ENCODE peak calls at places on chromosomes 11 and 22, in seven cellular contexts. I, S, J, A, D, H and R are unnamed samples. For H3K9me3, the result is how much of the 10 kb centered on the place peaks cover.

GRCh38 chr11:74388678-74389327 is 9.4 kb downstream of the PGM2L1 start:
- DNase-seq in H (peak), A (peak), S (no peak), J (peak), I (peak), D (peak), R (peak)

GRCh38 chr11:82858556-82859091 is 41.6 kb downstream of the PRCP start:
- DNase-seq in I (no peak), D (no peak), H (no peak), S (no peak), J (peak), A (peak), R (no peak)

GRCh38 chr22:23242473-23243001 is 62.2 kb downstream of the BCR start:
- DNase-seq in S (no peak), A (peak), J (no peak), H (no peak), I (no peak), D (no peak), R (no peak)

GRCh38 chr22:46613606-46613997 is 6.6 kb upstream of the GRAMD4 start:
- DNase-seq in H (no peak), I (no peak), S (no peak), A (no peak), J (no peak), D (no peak), R (peak)

GRCh38 chr22:37045958-37046357 is 5.6 kb upstream of the KCTD17 start:
- DNase-seq in J (peak), H (no peak), A (peak), S (no peak), D (no peak), I (no peak), R (no peak)

GRCh38 chr11:62680825-62681240 is 2.0 kb upstream of the UBXN1 start:
- DNase-seq in D (no peak), S (peak), J (peak), A (peak), H (no peak), I (peak), R (peak)

GRCh38 chr11:95790933-95791247 is 592 bp downstream of the CEP57 start:
- DNase-seq in D (peak), J (peak), A (peak), H (peak), I (peak), S (peak), R (peak)

GRCh38 chr11:18203723-18204122 is 31.1 kb downstream of the MRGPRX4 start:
- DNase-seq in D (no peak), I (no peak), J (peak), H (no peak), S (no peak), A (peak), R (no peak)

GRCh38 chr22:20904008-20904979 is 12.9 kb upstream of the CRKL start:
- DNase-seq in I (peak), A (peak), D (no peak), S (no peak), J (peak), H (no peak), R (no peak)

DNA sequence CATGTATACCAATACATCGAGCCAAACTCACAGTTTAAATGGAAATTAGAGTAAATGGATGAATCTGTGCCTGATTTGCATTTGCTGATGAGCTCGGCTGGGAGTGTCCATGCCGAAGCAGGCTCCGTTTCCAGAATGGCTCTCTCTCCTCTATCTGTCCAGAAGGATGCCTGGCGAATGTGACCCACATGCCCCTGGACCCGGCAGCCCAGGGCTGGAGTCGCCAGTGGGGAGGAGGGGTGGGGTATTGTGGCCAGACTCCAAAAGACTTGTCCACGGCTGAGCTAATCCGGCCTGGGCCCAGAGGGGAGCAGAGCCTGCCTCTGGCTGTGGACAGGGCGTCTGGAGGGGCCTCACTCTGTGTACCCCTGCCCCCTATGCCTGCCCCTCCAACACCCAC is 317.3 kb downstream of the CTTN start:
- DNase-seq in I (no peak), J (no peak), D (no peak), H (no peak), S (no peak), A (no peak), R (no peak)
- H3K9me3 ChIP-seq in I (under half), J (under half), D (under half), H (under half), S (under half), A (under half), R (under half)

GRCh38 chr11:116930586-116930985 is 93.2 kb upstream of the APOA1 start:
- DNase-seq in A (no peak), D (no peak), J (no peak), S (no peak), I (no peak), H (no peak), R (no peak)
- H3K27ac ChIP-seq in A (no peak), D (peak), J (no peak), S (peak), I (no peak), H (peak), R (peak)

DNA sequence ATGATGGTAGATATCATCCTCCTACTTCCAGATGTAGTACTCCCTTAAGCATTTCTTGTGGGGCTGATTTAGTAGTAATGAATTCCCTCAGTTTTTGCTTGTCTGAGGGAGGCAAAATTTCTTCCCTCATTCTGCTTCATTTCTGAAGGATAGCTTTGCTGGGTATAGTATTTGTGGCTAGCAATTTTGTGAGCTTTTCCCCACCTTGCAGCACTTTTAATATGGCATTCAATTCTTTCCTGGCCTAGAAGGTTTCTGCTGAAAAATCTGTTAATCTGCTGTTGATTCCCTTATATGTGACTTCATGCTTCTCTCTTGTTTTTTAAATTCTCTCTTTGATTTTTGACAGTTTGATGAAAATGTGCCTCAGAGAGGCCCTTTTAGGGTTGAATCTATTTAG is 50.4 kb downstream of the KCNQ1OT1 start:
- DNase-seq in A (no peak), S (no peak), D (no peak), J (no peak), H (no peak), I (no peak), R (no peak)
- H3K9me3 ChIP-seq in A (half or more), S (under half), D (half or more), J (half or more), H (half or more), I (under half), R (half or more)

GRCh38 chr11:76267563-76267962 is 61.3 kb upstream of the WNT11 start:
- DNase-seq in J (no peak), S (no peak), A (peak), D (no peak), H (no peak), I (no peak), R (no peak)

GRCh38 chr11:76268498-76268897 is 62.2 kb upstream of the WNT11 start:
- DNase-seq in S (no peak), D (no peak), A (no peak), H (no peak), J (no peak), I (no peak), R (no peak)

GRCh38 chr11:76270387-76270786 is 64.1 kb upstream of the WNT11 start:
- DNase-seq in D (no peak), J (no peak), A (no peak), H (peak), S (no peak), I (no peak), R (no peak)

GRCh38 chr11:76269661-76270322 is 63.5 kb upstream of the WNT11 start:
- DNase-seq in J (no peak), H (no peak), I (no peak), A (no peak), D (no peak), S (no peak), R (no peak)

DNA sequence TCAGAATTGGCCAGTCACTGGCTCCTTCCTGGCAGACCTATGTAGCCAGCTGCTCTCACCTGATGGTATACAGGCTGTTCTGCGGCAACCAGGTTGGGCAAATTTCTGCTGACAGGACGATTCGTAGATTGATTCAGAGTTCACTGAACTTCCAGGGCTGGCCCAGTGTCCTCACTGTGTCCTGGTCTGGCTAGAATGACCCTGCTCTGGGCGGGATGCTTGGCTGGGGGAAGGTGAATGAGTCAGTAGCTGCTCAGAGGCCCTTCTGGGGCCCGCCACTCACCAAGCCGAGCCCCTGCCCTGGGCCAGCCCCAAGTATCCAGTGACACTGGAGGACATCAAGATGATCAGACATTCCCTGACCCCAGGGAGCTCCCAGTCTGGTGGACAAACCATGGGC is 62.9 kb upstream of the WNT11 start:
- DNase-seq in A (no peak), S (no peak), I (no peak), J (no peak), H (no peak), D (no peak), R (no peak)
- H3K27ac ChIP-seq in A (no peak), S (no peak), I (no peak), J (no peak), H (peak), D (no peak), R (no peak)

GRCh38 chr11:73030130-73030529 is 112.0 kb downstream of the FCHSD2 start:
- DNase-seq in H (no peak), S (no peak), A (no peak), J (no peak), D (no peak), I (no peak), R (no peak)
- H3K9me3 ChIP-seq in H (under half), S (under half), A (under half), J (under half), D (under half), I (under half), R (under half)

DNA sequence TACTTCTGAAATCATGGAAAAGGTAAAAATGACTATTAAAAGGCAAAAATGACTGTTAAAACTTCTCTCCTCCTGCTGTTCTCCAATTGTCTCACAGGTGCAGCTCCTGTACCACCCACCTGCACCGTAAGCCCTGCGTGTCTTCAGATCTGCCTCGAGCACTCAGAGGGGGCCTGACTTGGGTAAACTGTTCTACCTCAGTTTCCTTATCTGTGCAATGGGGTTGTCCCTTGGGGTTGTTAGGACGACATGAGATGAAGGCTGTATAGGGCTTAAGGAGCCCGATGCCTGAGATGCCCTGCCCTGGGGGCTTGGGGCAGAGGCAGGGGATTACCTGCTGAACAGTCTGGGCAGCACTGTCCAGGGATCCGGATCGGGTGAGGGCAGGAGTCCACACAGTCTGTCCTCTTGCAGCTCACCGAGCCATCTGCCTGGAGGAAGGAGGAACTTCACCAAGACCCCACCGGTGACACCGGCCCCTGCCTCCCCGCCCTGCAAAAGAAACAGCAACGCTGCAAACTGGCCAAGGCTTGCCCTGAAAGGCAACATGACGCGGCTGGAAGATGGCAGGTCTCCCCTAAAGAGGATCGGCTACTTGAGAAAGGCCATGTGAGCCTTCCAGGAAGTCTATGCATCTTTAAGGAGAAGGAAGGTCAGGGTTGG is 26.4 kb downstream of the VWCE start:
- DNase-seq in A (no peak), H (no peak), S (no peak), D (no peak), I (no peak), J (no peak), R (no peak)
- H3K27ac ChIP-seq in A (no peak), H (no peak), S (no peak), D (no peak), I (no peak), J (no peak), R (no peak)

DNA sequence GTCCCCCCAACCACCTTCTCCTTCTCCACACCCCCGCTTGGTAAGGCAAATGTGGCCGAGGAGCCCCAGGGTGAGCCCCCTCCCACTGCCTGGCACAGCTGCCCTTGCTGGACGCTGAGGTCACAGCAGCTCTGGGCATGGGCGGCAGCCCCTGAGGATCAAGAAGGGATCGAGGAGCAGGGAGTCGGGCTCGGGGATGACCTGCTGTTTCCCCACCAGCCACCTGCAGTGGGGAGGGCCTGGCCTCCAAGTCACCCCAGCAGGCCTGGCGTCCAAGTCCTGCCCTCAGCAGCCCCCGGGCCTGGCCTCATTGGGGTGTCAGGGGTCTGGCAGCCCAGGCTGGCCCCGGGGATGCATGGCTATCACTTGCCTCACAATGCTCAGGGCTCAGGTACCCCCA is 23.7 kb downstream of the MUC5AC start:
- DNase-seq in H (no peak), I (no peak), S (no peak), A (no peak), J (no peak), D (no peak), R (no peak)
- H3K9me3 ChIP-seq in H (under half), I (under half), S (under half), A (under half), J (under half), D (under half), R (under half)

DNA sequence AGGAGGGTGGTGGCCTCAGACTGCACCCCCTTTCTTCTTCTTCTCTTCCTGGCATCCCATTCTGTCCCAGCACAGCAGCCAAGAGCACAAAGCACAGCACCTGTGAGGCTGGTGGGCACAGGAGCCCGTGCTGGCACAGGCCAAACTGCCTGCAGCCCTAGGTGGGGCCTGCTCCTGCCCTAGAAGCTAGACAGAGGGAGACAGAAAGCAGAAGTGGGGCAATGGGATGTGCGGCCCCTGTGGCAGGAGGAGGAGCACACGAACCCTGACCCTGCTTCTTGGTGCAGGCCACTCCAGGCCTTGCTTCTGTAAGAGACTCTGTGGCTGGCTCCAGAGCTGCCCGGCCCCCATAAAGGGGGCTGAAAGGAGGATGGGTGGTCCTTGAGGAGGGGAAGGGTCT is 3.9 kb upstream of the PTS start:
- DNase-seq in S (no peak), A (no peak), J (no peak), D (no peak), I (no peak), H (no peak), R (no peak)
- H3K27ac ChIP-seq in S (no peak), A (no peak), J (no peak), D (no peak), I (peak), H (peak), R (no peak)

GRCh38 chr22:47787501-47788227 is 1025.2 kb downstream of the TBC1D22A start:
- DNase-seq in A (no peak), S (no peak), D (no peak), J (no peak), H (no peak), I (peak), R (no peak)
- H3K9me3 ChIP-seq in A (under half), S (under half), D (under half), J (under half), H (under half), I (under half), R (under half)